ENCODE peak calls at places on chromosomes 13 and 19, in five cellular contexts. D is cardiac muscle cell, H is midbrain, O is PC-9, K is GM12892. U is an unnamed sample.

GRCh38 chr13:26011996-26012688 is 39.7 kb downstream of the SHISA2 start:
- DNase-seq in D (peak; percentile 65), H (no peak), O (no peak), K (no peak), U (peak; percentile 78)

GRCh38 chr19:3771033-3771905 is 759 bp downstream of the RAX2 start:
- DNase-seq in D (no peak), H (no peak), O (no peak), K (no peak), U (peak; percentile 59)

GRCh38 chr19:29415507-29415906 is 110.3 kb upstream of the VSTM2B start:
- DNase-seq in D (no peak), H (no peak), O (no peak), K (no peak), U (peak; percentile 46)

GRCh38 chr19:18603255-18603957 is 3.2 kb downstream of the CRLF1 start:
- DNase-seq in D (peak; percentile 33), H (no peak), O (no peak), K (no peak), U (peak; percentile 56)

GRCh38 chr13:30194906-30195305 is 112.4 kb downstream of the KATNAL1 start:
- DNase-seq in D (peak; percentile 53), H (no peak), O (no peak), K (no peak), U (no peak)

GRCh38 chr19:7477758-7478157 is 11.1 kb downstream of the PEX11G start:
- DNase-seq in D (no peak), H (no peak), O (no peak), K (no peak), U (no peak)

GRCh38 chr13:79030513-79030912 is 371.6 kb upstream of the OBI1 start:
- DNase-seq in D (no peak), H (no peak), O (no peak), K (no peak), U (peak; percentile 13)

GRCh38 chr19:15091918-15092753 is 10.1 kb downstream of the OR1I1 start:
- DNase-seq in D (peak; percentile 81), H (peak; percentile 44), O (peak; percentile 38), K (peak; percentile 17), U (peak; percentile 80)

GRCh38 chr19:18291019-18291524 is 9.7 kb upstream of the JUND start:
- DNase-seq in D (peak; percentile 24), H (no peak), O (no peak), K (no peak), U (no peak)

GRCh38 chr13:76161143-76161542 is 525.0 kb downstream of the LMO7 start:
- DNase-seq in D (no peak), H (no peak), O (no peak), K (no peak), U (peak; percentile 27)

GRCh38 chr13:34926513-34926912 is 15.6 kb upstream of the NBEA start:
- DNase-seq in D (peak; percentile 75), H (no peak), O (no peak), K (no peak), U (peak; percentile 87)

GRCh38 chr13:113147206-113147605 is 11.2 kb upstream of the PROZ start:
- DNase-seq in D (no peak), H (no peak), O (no peak), K (no peak), U (no peak)

GRCh38 chr19:3725640-3726310 is 17.6 kb downstream of the TJP3 start:
- DNase-seq in D (peak; percentile 20), H (no peak), O (peak; percentile 77), K (no peak), U (peak; percentile 90)

GRCh38 chr19:41311072-41311471 is 1.1 kb downstream of the CCDC97 start:
- DNase-seq in D (no peak), H (no peak), O (no peak), K (no peak), U (peak; percentile 35)

GRCh38 chr13:31442605-31443004 is 242.8 kb downstream of the B3GLCT start:
- DNase-seq in D (no peak), H (no peak), O (no peak), K (no peak), U (no peak)

GRCh38 chr13:20565120-20565736 is 1.7 kb upstream of the IFT88 start:
- DNase-seq in D (no peak), H (no peak), O (no peak), K (no peak), U (no peak)

GRCh38 chr19:39100500-39101166 is 16.5 kb downstream of the ACP7 start:
- DNase-seq in D (no peak), H (no peak), O (no peak), K (no peak), U (no peak)

GRCh38 chr13:31538067-31539042 is 201.0 kb upstream of the RXFP2 start:
- DNase-seq in D (peak; percentile 74), H (no peak), O (peak; percentile 4), K (no peak), U (peak; percentile 55)

GRCh38 chr19:52592301-52592700 is 22.2 kb downstream of the ZNF701 start:
- DNase-seq in D (no peak), H (no peak), O (no peak), K (no peak), U (no peak)

GRCh38 chr13:53017433-53017970 is 11.1 kb upstream of the OLFM4 start:
- DNase-seq in D (no peak), H (no peak), O (no peak), K (no peak), U (no peak)

GRCh38 chr19:38949580-38950367 is 19.0 kb downstream of the MRPS12 start:
- DNase-seq in D (peak; percentile 92), H (peak; percentile 79), O (peak; percentile 91), K (peak; percentile 68), U (peak; percentile 97)

GRCh38 chr13:44277459-44277858 is 96.2 kb upstream of the SERP2 start:
- DNase-seq in D (no peak), H (no peak), O (no peak), K (no peak), U (no peak)

GRCh38 chr13:109764474-109765292 is 21.7 kb downstream of the IRS2 start:
- DNase-seq in D (no peak), H (peak; percentile 60), O (no peak), K (no peak), U (peak; percentile 49)

GRCh38 chr19:38733493-38734175 is 10.6 kb downstream of the CAPN12 start:
- DNase-seq in D (no peak), H (no peak), O (no peak), K (no peak), U (no peak)

GRCh38 chr13:74778087-74778486 is 643.9 kb upstream of the KLF12 start:
- DNase-seq in D (no peak), H (no peak), O (no peak), K (no peak), U (no peak)

GRCh38 chr13:26324867-26325266 is 70.9 kb downstream of the CDK8 start:
- DNase-seq in D (no peak), H (no peak), O (no peak), K (no peak), U (no peak)

GRCh38 chr13:54965881-54966280 is 1937.3 kb downstream of the OLFM4 start:
- DNase-seq in D (no peak), H (no peak), O (no peak), K (no peak), U (no peak)

GRCh38 chr19:4851551-4852290 is 15.7 kb downstream of the PLIN3 start:
- DNase-seq in D (peak; percentile 65), H (peak; percentile 57), O (peak; percentile 33), K (peak; percentile 84), U (peak; percentile 96)

GRCh38 chr19:48896191-48896720 is 2.3 kb downstream of the TULP2 start:
- DNase-seq in D (peak; percentile 75), H (no peak), O (no peak), K (peak; percentile 82), U (peak; percentile 77)

GRCh38 chr13:84439108-84439507 is 556.8 kb upstream of the SLITRK1 start:
- DNase-seq in D (peak; percentile 32), H (no peak), O (no peak), K (no peak), U (no peak)

GRCh38 chr13:31905896-31906295 is 125.7 kb upstream of the FRY start:
- DNase-seq in D (no peak), H (no peak), O (no peak), K (no peak), U (no peak)

GRCh38 chr19:24140099-24140498 is 53.1 kb downstream of the ZNF254 start:
- DNase-seq in D (peak; percentile 84), H (no peak), O (peak; percentile 1), K (no peak), U (no peak)

GRCh38 chr19:42201489-42202289 is 15.8 kb downstream of the DEDD2 start:
- DNase-seq in D (no peak), H (no peak), O (no peak), K (peak; percentile 80), U (no peak)